ENCODE peak calls at places on chromosome 16, in seven cellular contexts. One of them, this sample, is unnamed.
A peak's percentile ranks its signal among the peaks of the same experiment; 100 is the strongest.

GRCh38 chr16:57611184-57611583 is 17.2 kb upstream of the ADGRG1 start:
- DNase-seq in neural progenitor cell: no peak
- DNase-seq in A549: peak; percentile 47
- DNase-seq in coronary artery: no peak
- DNase-seq in pancreas: no peak
- DNase-seq in IMR-90: peak; percentile 81
- DNase-seq in omental fat pad: no peak
- DNase-seq in this sample: no peak

GRCh38 chr16:72284042-72284789 is 112.3 kb upstream of the PMFBP1 start:
- DNase-seq in pancreas: no peak
- DNase-seq in A549: no peak
- DNase-seq in IMR-90: no peak
- DNase-seq in coronary artery: no peak
- DNase-seq in neural progenitor cell: no peak
- DNase-seq in omental fat pad: no peak
- DNase-seq in this sample: no peak

GRCh38 chr16:64982581-64982980 is 139.3 kb downstream of the CDH11 start:
- DNase-seq in neural progenitor cell: no peak
- DNase-seq in pancreas: no peak
- DNase-seq in IMR-90: peak; percentile 23
- DNase-seq in coronary artery: no peak
- DNase-seq in A549: no peak
- DNase-seq in omental fat pad: no peak
- DNase-seq in this sample: no peak

GRCh38 chr16:28131743-28132393 is 68.4 kb upstream of the GSG1L start:
- DNase-seq in coronary artery: no peak
- DNase-seq in pancreas: no peak
- DNase-seq in omental fat pad: no peak
- DNase-seq in A549: no peak
- DNase-seq in IMR-90: no peak
- DNase-seq in neural progenitor cell: no peak
- DNase-seq in this sample: no peak

GRCh38 chr16:66357523-66357928 is 9.0 kb upstream of the CDH5 start:
- DNase-seq in neural progenitor cell: peak; percentile 75
- DNase-seq in IMR-90: peak; percentile 83
- DNase-seq in coronary artery: no peak
- DNase-seq in pancreas: no peak
- DNase-seq in omental fat pad: no peak
- DNase-seq in A549: peak; percentile 89
- DNase-seq in this sample: peak; percentile 85

GRCh38 chr16:56310685-56311084 is 114.7 kb downstream of the AMFR start:
- DNase-seq in pancreas: no peak
- DNase-seq in neural progenitor cell: no peak
- DNase-seq in omental fat pad: no peak
- DNase-seq in coronary artery: no peak
- DNase-seq in IMR-90: no peak
- DNase-seq in A549: no peak
- DNase-seq in this sample: no peak

GRCh38 chr16:59865071-59865671 is 1131.1 kb upstream of the GOT2 start:
- DNase-seq in IMR-90: no peak
- DNase-seq in pancreas: no peak
- DNase-seq in omental fat pad: no peak
- DNase-seq in coronary artery: no peak
- DNase-seq in A549: no peak
- DNase-seq in neural progenitor cell: no peak
- DNase-seq in this sample: no peak

GRCh38 chr16:12426122-12426521 is 377.6 kb downstream of the CPPED1 start:
- DNase-seq in coronary artery: no peak
- DNase-seq in omental fat pad: no peak
- DNase-seq in A549: no peak
- DNase-seq in neural progenitor cell: peak; percentile 69
- DNase-seq in IMR-90: peak; percentile 26
- DNase-seq in pancreas: peak; percentile 9
- DNase-seq in this sample: peak; percentile 3

GRCh38 chr16:56861756-56862155 is 3.3 kb upstream of the SLC12A3 start:
- DNase-seq in pancreas: no peak
- DNase-seq in omental fat pad: no peak
- DNase-seq in neural progenitor cell: no peak
- DNase-seq in A549: no peak
- DNase-seq in IMR-90: no peak
- DNase-seq in coronary artery: no peak
- DNase-seq in this sample: no peak

GRCh38 chr16:4805231-4805630 is 2.8 kb upstream of the ROGDI start:
- DNase-seq in neural progenitor cell: no peak
- DNase-seq in omental fat pad: no peak
- DNase-seq in IMR-90: no peak
- DNase-seq in coronary artery: no peak
- DNase-seq in A549: no peak
- DNase-seq in pancreas: no peak
- DNase-seq in this sample: no peak

GRCh38 chr16:74999683-75000480 is 1.1 kb downstream of the ZNRF1 start:
- DNase-seq in IMR-90: no peak
- DNase-seq in pancreas: peak; percentile 61
- DNase-seq in A549: no peak
- DNase-seq in omental fat pad: no peak
- DNase-seq in neural progenitor cell: peak; percentile 58
- DNase-seq in coronary artery: no peak
- DNase-seq in this sample: peak; percentile 5

GRCh38 chr16:3152273-3153076 is 17.6 kb downstream of the ZNF213 start:
- DNase-seq in neural progenitor cell: peak; percentile 94
- DNase-seq in pancreas: peak; percentile 84
- DNase-seq in IMR-90: peak; percentile 90
- DNase-seq in coronary artery: peak; percentile 92
- DNase-seq in omental fat pad: peak; percentile 86
- DNase-seq in A549: peak; percentile 78
- DNase-seq in this sample: peak; percentile 90

GRCh38 chr16:56664506-56664905 is 3.4 kb downstream of the MT1G start:
- DNase-seq in A549: no peak
- DNase-seq in neural progenitor cell: no peak
- DNase-seq in IMR-90: no peak
- DNase-seq in pancreas: no peak
- DNase-seq in omental fat pad: no peak
- DNase-seq in coronary artery: no peak
- DNase-seq in this sample: no peak

DNA sequence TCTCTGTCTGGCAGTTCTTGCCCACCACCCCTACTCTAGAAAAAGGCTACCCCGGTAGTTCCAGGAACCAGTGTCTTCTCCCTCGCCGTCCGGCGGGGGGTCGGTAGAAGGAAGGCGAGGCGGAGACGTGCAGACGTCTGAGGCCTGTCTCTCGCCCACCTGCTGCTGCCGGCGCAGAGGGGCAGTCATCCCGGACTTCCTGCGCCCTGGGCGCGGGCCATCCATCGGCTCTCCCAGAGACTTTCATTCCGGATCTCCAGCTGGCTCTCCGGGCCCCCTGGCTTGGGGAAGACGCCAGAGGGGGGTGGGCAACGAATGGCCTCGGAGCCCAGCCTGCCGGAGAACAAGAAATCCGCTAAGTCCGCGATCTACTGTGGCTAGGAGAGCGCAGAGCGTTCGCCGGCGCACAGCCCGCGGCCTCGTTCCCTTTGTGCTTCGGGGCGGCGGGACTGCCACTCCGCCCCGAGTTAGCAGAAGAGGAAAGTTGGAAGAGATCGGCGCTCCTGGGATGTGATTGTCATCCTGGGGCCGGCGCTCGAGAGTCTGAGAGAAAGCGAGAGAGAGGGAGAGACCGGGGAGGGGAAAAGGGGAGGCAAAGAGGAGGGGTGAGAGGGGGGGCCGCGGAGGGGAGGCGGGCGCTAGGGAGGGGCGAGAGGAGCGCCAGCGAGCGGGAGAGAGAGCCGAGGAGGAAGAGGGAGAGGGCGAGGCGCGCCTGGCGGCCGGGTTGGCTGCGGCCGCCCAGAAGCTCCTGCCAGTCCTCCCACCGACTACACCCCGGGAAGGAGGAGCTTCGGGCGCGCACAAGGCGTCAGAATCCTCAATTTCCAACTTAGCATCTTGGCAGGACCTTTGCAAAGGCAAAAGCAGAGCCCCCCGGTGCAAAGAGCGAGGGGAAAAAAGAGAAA is at the start of gene IRX5:
- DNase-seq in neural progenitor cell: peak; percentile 96
- DNase-seq in coronary artery: peak; percentile 96
- DNase-seq in IMR-90: peak; percentile 81
- DNase-seq in pancreas: peak; percentile 81
- DNase-seq in omental fat pad: no peak
- DNase-seq in A549: peak; percentile 81
- DNase-seq in this sample: peak; percentile 94
- TF ChIP-seq CTCF in neural progenitor cell: peak; percentile 21
- TF ChIP-seq CTCF in coronary artery: no peak
- TF ChIP-seq CTCF in IMR-90: peak; percentile 9
- TF ChIP-seq CTCF in pancreas: no peak
- TF ChIP-seq CTCF in omental fat pad: no peak
- TF ChIP-seq CTCF in A549: no peak
- TF ChIP-seq CTCF in this sample: peak; percentile 34

GRCh38 chr16:52552643-52553042 is 5.7 kb upstream of the TOX3 start:
- DNase-seq in A549: no peak
- DNase-seq in IMR-90: no peak
- DNase-seq in pancreas: no peak
- DNase-seq in coronary artery: no peak
- DNase-seq in neural progenitor cell: no peak
- DNase-seq in omental fat pad: no peak
- DNase-seq in this sample: no peak

GRCh38 chr16:52554334-52554733 is 7.4 kb upstream of the TOX3 start:
- DNase-seq in IMR-90: no peak
- DNase-seq in coronary artery: no peak
- DNase-seq in pancreas: no peak
- DNase-seq in omental fat pad: no peak
- DNase-seq in neural progenitor cell: no peak
- DNase-seq in A549: no peak
- DNase-seq in this sample: no peak

GRCh38 chr16:52556083-52556482 is 9.1 kb upstream of the TOX3 start:
- DNase-seq in IMR-90: no peak
- DNase-seq in omental fat pad: no peak
- DNase-seq in coronary artery: no peak
- DNase-seq in neural progenitor cell: no peak
- DNase-seq in pancreas: no peak
- DNase-seq in A549: no peak
- DNase-seq in this sample: no peak

GRCh38 chr16:52555572-52555971 is 8.6 kb upstream of the TOX3 start:
- DNase-seq in IMR-90: no peak
- DNase-seq in A549: no peak
- DNase-seq in neural progenitor cell: no peak
- DNase-seq in omental fat pad: no peak
- DNase-seq in pancreas: no peak
- DNase-seq in coronary artery: no peak
- DNase-seq in this sample: no peak

GRCh38 chr16:52553322-52553721 is 6.4 kb upstream of the TOX3 start:
- DNase-seq in omental fat pad: no peak
- DNase-seq in pancreas: no peak
- DNase-seq in coronary artery: no peak
- DNase-seq in IMR-90: no peak
- DNase-seq in A549: no peak
- DNase-seq in neural progenitor cell: no peak
- DNase-seq in this sample: no peak
- TF ChIP-seq CTCF in omental fat pad: no peak
- TF ChIP-seq CTCF in pancreas: no peak
- TF ChIP-seq CTCF in coronary artery: no peak
- TF ChIP-seq CTCF in IMR-90: no peak
- TF ChIP-seq CTCF in A549: peak; percentile 32
- TF ChIP-seq CTCF in neural progenitor cell: peak; percentile 68
- TF ChIP-seq CTCF in this sample: peak; percentile 16

GRCh38 chr16:8937803-8938202 is 25.9 kb downstream of the USP7 start:
- DNase-seq in coronary artery: no peak
- DNase-seq in IMR-90: no peak
- DNase-seq in omental fat pad: no peak
- DNase-seq in neural progenitor cell: no peak
- DNase-seq in A549: no peak
- DNase-seq in pancreas: no peak
- DNase-seq in this sample: no peak

GRCh38 chr16:8931864-8932263 is 31.8 kb downstream of the USP7 start:
- DNase-seq in coronary artery: no peak
- DNase-seq in neural progenitor cell: peak; percentile 81
- DNase-seq in pancreas: peak; percentile 52
- DNase-seq in IMR-90: peak; percentile 68
- DNase-seq in A549: no peak
- DNase-seq in omental fat pad: no peak
- DNase-seq in this sample: peak; percentile 10

GRCh38 chr16:8934601-8935000 is 29.1 kb downstream of the USP7 start:
- DNase-seq in A549: no peak
- DNase-seq in neural progenitor cell: no peak
- DNase-seq in IMR-90: no peak
- DNase-seq in omental fat pad: no peak
- DNase-seq in coronary artery: no peak
- DNase-seq in pancreas: no peak
- DNase-seq in this sample: no peak

GRCh38 chr16:8936421-8936820 is 27.3 kb downstream of the USP7 start:
- DNase-seq in IMR-90: peak; percentile 54
- DNase-seq in A549: peak; percentile 69
- DNase-seq in neural progenitor cell: peak; percentile 61
- DNase-seq in omental fat pad: no peak
- DNase-seq in pancreas: no peak
- DNase-seq in coronary artery: no peak
- DNase-seq in this sample: peak; percentile 31

GRCh38 chr16:8935989-8936388 is 27.7 kb downstream of the USP7 start:
- DNase-seq in IMR-90: no peak
- DNase-seq in A549: no peak
- DNase-seq in neural progenitor cell: peak; percentile 45
- DNase-seq in omental fat pad: no peak
- DNase-seq in coronary artery: no peak
- DNase-seq in pancreas: no peak
- DNase-seq in this sample: no peak
- TF ChIP-seq CTCF in IMR-90: peak; percentile 23
- TF ChIP-seq CTCF in A549: no peak
- TF ChIP-seq CTCF in neural progenitor cell: peak; percentile 33
- TF ChIP-seq CTCF in omental fat pad: no peak
- TF ChIP-seq CTCF in coronary artery: peak; percentile 2
- TF ChIP-seq CTCF in pancreas: no peak
- TF ChIP-seq CTCF in this sample: peak; percentile 41

DNA sequence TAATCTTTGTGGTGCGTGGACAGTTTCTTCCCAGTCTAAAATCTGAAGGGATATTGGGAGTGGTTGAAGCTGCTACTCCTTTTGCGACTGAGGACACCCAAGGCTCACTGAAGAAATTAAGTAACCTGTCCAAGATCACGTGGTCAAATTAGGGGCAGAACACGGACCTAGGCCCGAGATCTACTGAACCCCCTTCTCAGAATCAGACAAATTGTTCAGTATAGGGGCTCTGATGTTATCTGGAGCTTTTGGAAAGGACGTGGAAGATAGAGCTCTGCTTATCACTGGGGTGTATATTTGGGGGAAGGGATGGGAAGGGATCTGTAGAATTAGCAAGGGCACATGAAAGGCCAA is 857 bp downstream of the TANGO6 start:
- DNase-seq in coronary artery: no peak
- DNase-seq in A549: peak; percentile 25
- DNase-seq in IMR-90: no peak
- DNase-seq in neural progenitor cell: no peak
- DNase-seq in omental fat pad: no peak
- DNase-seq in pancreas: no peak
- DNase-seq in this sample: no peak
- TF ChIP-seq CTCF in coronary artery: no peak
- TF ChIP-seq CTCF in A549: no peak
- TF ChIP-seq CTCF in IMR-90: no peak
- TF ChIP-seq CTCF in neural progenitor cell: no peak
- TF ChIP-seq CTCF in omental fat pad: no peak
- TF ChIP-seq CTCF in pancreas: no peak
- TF ChIP-seq CTCF in this sample: no peak

This sample was measured in HFFc6.